ENCODE peak calls at places on chromosome 2, in five cellular contexts. R is T-helper 1 cell, E is HTR-8/SVneo, C is fibroblast of villous mesenchyme, H is left ventricle myocardium inferior. O is an unnamed sample.
A peak's percentile ranks its signal among the peaks of the same experiment; 100 is the strongest.

GRCh38 chr2:60745761-60746160 is 10.3 kb upstream of the PAPOLG start:
- DNase-seq in R (no peak), E (no peak), C (no peak), H (no peak), O (no peak)

GRCh38 chr2:6831229-6831628 is 34.5 kb downstream of the CMPK2 start:
- DNase-seq in R (no peak), E (no peak), C (no peak), H (no peak), O (no peak)

GRCh38 chr2:128777091-128778045 is 458.7 kb upstream of the HS6ST1 start:
- DNase-seq in R (no peak), E (no peak), C (no peak), H (no peak), O (no peak)

GRCh38 chr2:60794271-60794863 is 38.3 kb downstream of the PAPOLG start:
- DNase-seq in R (no peak), E (peak; percentile 37), C (peak; percentile 20), H (no peak), O (no peak)

GRCh38 chr2:45067859-45068642 is 58.8 kb upstream of the SIX2 start:
- DNase-seq in R (no peak), E (peak; percentile 50), C (peak; percentile 23), H (no peak), O (no peak)

GRCh38 chr2:8119782-8120551 is 561.9 kb upstream of the ID2 start:
- DNase-seq in R (no peak), E (no peak), C (peak; percentile 14), H (no peak), O (no peak)

GRCh38 chr2:127096280-127096679 is 10.7 kb downstream of the BIN1 start:
- DNase-seq in R (no peak), E (no peak), C (no peak), H (no peak), O (no peak)

GRCh38 chr2:143891879-143892308 is 628.0 kb downstream of the ZEB2 start:
- DNase-seq in R (no peak), E (no peak), C (no peak), H (no peak), O (no peak)

O was measured in activated B cell treated with CpG ODN at 0.5 μM for 24 hours.